ENCODE peak calls at places on chromosomes 12 and 14, in five cellular contexts. Y, E, K, W and D are unnamed samples.

GRCh38 chr12:16880864-16881285 is 274.9 kb upstream of the LMO3 start:
- DNase-seq in Y (no peak), E (no peak), K (no peak), W (no peak), D (no peak)

GRCh38 chr12:132904718-132905328 is 17.4 kb upstream of the CHFR start:
- DNase-seq in Y (peak; percentile 89), E (peak; percentile 26), K (peak; percentile 19), W (peak; percentile 47), D (no peak)

GRCh38 chr14:62661818-62662217 is 383.4 kb downstream of the KCNH5 start:
- DNase-seq in Y (no peak), E (no peak), K (no peak), W (no peak), D (no peak)

GRCh38 chr12:112015938-112016337 is 2.7 kb downstream of the ERP29 start:
- DNase-seq in Y (no peak), E (no peak), K (no peak), W (no peak), D (no peak)

GRCh38 chr14:41302776-41303175 is 303.9 kb upstream of the LRFN5 start:
- DNase-seq in Y (no peak), E (no peak), K (no peak), W (no peak), D (no peak)

GRCh38 chr14:52332269-52332668 is 18.2 kb downstream of the PTGER2 start:
- DNase-seq in Y (no peak), E (no peak), K (no peak), W (no peak), D (no peak)

GRCh38 chr14:89617471-89618291 is 200.6 kb upstream of the FOXN3 start:
- DNase-seq in Y (no peak), E (peak; percentile 74), K (peak; percentile 14), W (peak; percentile 40), D (no peak)

GRCh38 chr12:13534242-13534641 is 337.7 kb downstream of the EMP1 start:
- DNase-seq in Y (no peak), E (no peak), K (no peak), W (no peak), D (no peak)

GRCh38 chr14:29663281-29663801 is 264.3 kb downstream of the PRKD1 start:
- DNase-seq in Y (no peak), E (no peak), K (no peak), W (no peak), D (no peak)

GRCh38 chr12:71567562-71567961 is 96.1 kb downstream of the ZFC3H1 start:
- DNase-seq in Y (peak; percentile 47), E (no peak), K (no peak), W (no peak), D (no peak)

GRCh38 chr12:71566655-71567054 is 97.0 kb downstream of the ZFC3H1 start:
- DNase-seq in Y (no peak), E (no peak), K (no peak), W (no peak), D (no peak)

GRCh38 chr12:71565568-71565967 is 98.1 kb downstream of the ZFC3H1 start:
- DNase-seq in Y (no peak), E (no peak), K (no peak), W (no peak), D (no peak)

GRCh38 chr12:71558445-71558844 is 105.2 kb downstream of the ZFC3H1 start:
- DNase-seq in Y (no peak), E (peak; percentile 28), K (no peak), W (no peak), D (no peak)

DNA sequence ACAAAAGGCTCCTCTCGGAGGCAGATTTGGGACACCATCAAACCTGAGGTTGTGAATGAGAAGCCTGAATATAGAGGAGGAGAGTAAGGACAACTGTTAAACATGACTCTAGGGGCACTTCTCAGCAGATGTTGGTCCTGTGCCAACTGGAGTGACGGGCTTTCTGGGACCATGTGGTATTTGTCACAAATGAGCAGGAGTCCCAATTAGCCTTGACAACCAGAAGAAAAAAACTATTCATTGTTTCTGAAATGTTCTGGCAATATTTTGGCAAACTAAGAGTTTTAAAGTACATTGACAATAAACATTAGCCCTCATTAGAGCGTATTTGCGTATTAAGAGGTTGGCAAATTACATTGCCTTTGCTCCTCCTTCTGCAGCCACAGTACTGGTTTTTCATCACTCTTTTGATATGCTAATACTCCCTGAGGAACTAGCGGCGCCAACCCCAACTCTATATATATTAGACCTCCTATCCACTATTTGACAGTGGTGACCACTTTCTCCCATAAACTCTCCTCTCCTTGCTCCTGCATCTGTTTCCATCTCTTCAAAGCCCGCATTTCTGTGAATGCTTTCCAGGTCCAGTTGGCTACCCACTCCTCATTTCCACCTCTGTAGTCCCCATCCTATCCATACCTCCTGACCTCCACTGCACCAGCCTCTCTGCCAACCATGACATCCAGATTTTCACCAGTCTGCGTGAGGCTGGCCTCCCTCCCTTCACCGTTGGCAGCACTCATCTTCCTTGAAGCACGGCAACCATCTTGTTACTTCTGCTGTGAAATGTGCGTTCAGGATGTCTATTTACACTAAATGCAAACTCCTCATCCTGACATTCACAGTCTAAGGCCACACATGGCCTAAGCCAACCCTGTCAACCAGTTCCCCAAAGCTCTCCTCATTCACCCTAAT is 100.7 kb downstream of the ZFC3H1 start:
- DNase-seq in Y (no peak), E (no peak), K (no peak), W (no peak), D (no peak)
- H3K27ac ChIP-seq in Y (no peak overlapping the region), E (no peak overlapping the region), K (no peak overlapping the region), W (no peak overlapping the region), D (no peak overlapping the region)

GRCh38 chr12:130879212-130879686 is 7.4 kb downstream of the RAN start:
- DNase-seq in Y (no peak), E (no peak), K (no peak), W (no peak), D (no peak)

GRCh38 chr12:130881548-130881947 is 9.7 kb downstream of the RAN start:
- DNase-seq in Y (no peak), E (no peak), K (no peak), W (no peak), D (no peak)

GRCh38 chr12:130881046-130881445 is 9.2 kb downstream of the RAN start:
- DNase-seq in Y (no peak), E (no peak), K (no peak), W (no peak), D (no peak)

GRCh38 chr12:130879781-130880389 is 8.0 kb downstream of the RAN start:
- DNase-seq in Y (no peak), E (no peak), K (no peak), W (no peak), D (no peak)

GRCh38 chr12:130880411-130880885 is 8.6 kb downstream of the RAN start:
- DNase-seq in Y (no peak), E (no peak), K (no peak), W (no peak), D (no peak)
- H3K27ac ChIP-seq in Y (no peak overlapping the region), E (no peak overlapping the region), K (no peak overlapping the region), W (no peak overlapping the region), D (no peak overlapping the region)

GRCh38 chr12:69515394-69515793 is 45.2 kb downstream of the FRS2 start:
- DNase-seq in Y (no peak), E (peak; percentile 53), K (no peak), W (no peak), D (no peak)
- H3K27ac ChIP-seq in Y (no peak overlapping the region), E (no peak overlapping the region), K (no peak overlapping the region), W (no peak overlapping the region), D (no peak overlapping the region)

GRCh38 chr12:31874961-31875608 is 84.1 kb upstream of the RESF1 start:
- DNase-seq in Y (peak; percentile 58), E (peak; percentile 86), K (no peak), W (peak; percentile 81), D (peak; percentile 46)

GRCh38 chr12:31880340-31880739 is 78.9 kb upstream of the RESF1 start:
- DNase-seq in Y (no peak), E (peak; percentile 82), K (no peak), W (peak; percentile 26), D (no peak)

GRCh38 chr12:31875609-31875964 is 83.6 kb upstream of the RESF1 start:
- DNase-seq in Y (no peak), E (no peak), K (no peak), W (no peak), D (no peak)

GRCh38 chr12:31877884-31878283 is 81.3 kb upstream of the RESF1 start:
- DNase-seq in Y (no peak), E (no peak), K (no peak), W (no peak), D (no peak)

DNA sequence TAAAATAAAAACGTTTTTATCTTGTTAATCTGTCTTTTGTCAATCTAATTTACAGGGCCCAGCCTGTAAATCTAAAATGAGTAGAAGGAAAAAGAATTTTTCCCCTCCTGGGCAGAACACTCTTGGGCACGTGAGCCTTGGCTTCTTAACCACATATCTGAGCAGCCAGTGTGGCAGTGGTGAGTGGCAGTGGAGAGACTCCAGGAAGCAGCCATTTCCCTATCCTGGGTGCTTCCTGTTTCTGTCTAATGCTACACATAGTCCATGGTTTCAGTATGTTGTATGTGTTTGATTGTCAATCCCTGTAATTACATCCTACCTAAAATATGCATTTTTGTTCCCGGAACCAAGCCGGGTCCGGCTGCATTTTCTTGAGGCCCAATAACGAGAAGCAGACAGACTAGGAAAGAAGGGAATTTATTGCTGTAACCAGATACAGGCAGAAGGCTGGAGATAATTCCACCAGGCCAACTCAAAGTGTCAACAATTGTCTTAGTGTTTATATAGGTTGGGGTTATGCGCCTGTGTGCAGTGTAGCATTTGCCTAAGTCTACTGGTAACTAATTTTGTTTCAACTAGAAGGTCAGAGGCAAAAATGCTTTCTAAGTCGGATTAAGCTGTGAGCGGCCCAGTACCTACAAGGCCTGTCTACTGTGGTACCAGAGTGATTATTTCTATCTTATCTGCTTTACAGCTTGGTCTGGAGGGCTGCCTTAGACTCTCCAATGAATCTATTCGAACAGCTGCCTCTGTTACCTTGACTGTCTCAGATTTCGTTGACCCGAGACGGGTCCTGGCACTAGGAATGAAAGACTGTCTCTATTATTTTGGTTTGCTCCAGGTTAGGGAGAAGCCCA is 82.4 kb upstream of the RESF1 start:
- DNase-seq in Y (peak; percentile 53), E (peak; percentile 58), K (no peak), W (no peak), D (no peak)
- H3K27ac ChIP-seq in Y (no peak overlapping the region), E (no peak overlapping the region), K (no peak overlapping the region), W (no peak overlapping the region), D (no peak overlapping the region)

GRCh38 chr14:91897121-91897701 is 29.9 kb upstream of the TC2N start:
- DNase-seq in Y (peak; percentile 80), E (peak; percentile 63), K (no peak), W (no peak), D (no peak)

GRCh38 chr14:91901449-91902250 is 34.3 kb upstream of the TC2N start:
- DNase-seq in Y (no peak), E (no peak), K (no peak), W (no peak), D (no peak)

GRCh38 chr14:91898256-91898843 is 31.0 kb upstream of the TC2N start:
- DNase-seq in Y (no peak), E (no peak), K (no peak), W (no peak), D (no peak)

GRCh38 chr14:91899777-91900176 is 32.4 kb upstream of the TC2N start:
- DNase-seq in Y (no peak), E (no peak), K (no peak), W (no peak), D (no peak)

GRCh38 chr14:91899213-91899612 is 31.9 kb upstream of the TC2N start:
- DNase-seq in Y (no peak), E (no peak), K (peak; percentile 23), W (no peak), D (no peak)
- H3K27ac ChIP-seq in Y (peak overlapping the region; percentile 53), E (no peak overlapping the region), K (no peak overlapping the region), W (no peak overlapping the region), D (no peak overlapping the region)